ENCODE peak calls at places on chromosomes 4 and X, in six cellular contexts. One of them, this sample, is unnamed.
A peak's percentile ranks its signal among the peaks of the same experiment; 100 is the strongest.

GRCh38 chr4:123304151-123305021 is 92.2 kb upstream of the SPRY1 start:
- DNase-seq in fibroblast of lung: peak; percentile 11
- DNase-seq in tibial artery: no peak
- DNase-seq in hepatocyte: no peak
- DNase-seq in cardiac muscle cell: no peak
- DNase-seq in IMR-90: no peak
- DNase-seq in this sample: peak; percentile 52

GRCh38 chrX:40818236-40818635 is 82.9 kb upstream of the MED14 start:
- DNase-seq in fibroblast of lung: no peak
- DNase-seq in tibial artery: no peak
- DNase-seq in hepatocyte: no peak
- DNase-seq in cardiac muscle cell: no peak
- DNase-seq in IMR-90: peak; percentile 7
- DNase-seq in this sample: no peak

GRCh38 chr4:124525524-124525923 is 187.0 kb downstream of the ANKRD50 start:
- DNase-seq in fibroblast of lung: no peak
- DNase-seq in tibial artery: no peak
- DNase-seq in hepatocyte: no peak
- DNase-seq in cardiac muscle cell: no peak
- DNase-seq in IMR-90: no peak
- DNase-seq in this sample: no peak

GRCh38 chr4:119678761-119679160 is 50.2 kb upstream of the PDE5A start:
- DNase-seq in fibroblast of lung: no peak
- DNase-seq in tibial artery: no peak
- DNase-seq in hepatocyte: no peak
- DNase-seq in cardiac muscle cell: no peak
- DNase-seq in IMR-90: peak; percentile 50
- DNase-seq in this sample: no peak

GRCh38 chr4:24856586-24856985 is 56.3 kb downstream of the CCDC149 start:
- DNase-seq in fibroblast of lung: peak; percentile 68
- DNase-seq in tibial artery: peak; percentile 28
- DNase-seq in hepatocyte: no peak
- DNase-seq in cardiac muscle cell: peak; percentile 74
- DNase-seq in IMR-90: peak; percentile 67
- DNase-seq in this sample: no peak

GRCh38 chrX:16914058-16914457 is 32.4 kb upstream of the REPS2 start:
- DNase-seq in fibroblast of lung: peak; percentile 39
- DNase-seq in tibial artery: peak; percentile 23
- DNase-seq in hepatocyte: no peak
- DNase-seq in cardiac muscle cell: peak; percentile 31
- DNase-seq in IMR-90: no peak
- DNase-seq in this sample: no peak

GRCh38 chrX:41014776-41015175 is 70.5 kb upstream of the USP9X start:
- DNase-seq in fibroblast of lung: no peak
- DNase-seq in tibial artery: no peak
- DNase-seq in hepatocyte: no peak
- DNase-seq in cardiac muscle cell: peak; percentile 11
- DNase-seq in IMR-90: peak; percentile 45
- DNase-seq in this sample: no peak

GRCh38 chr4:161143375-161143774 is 1020.4 kb downstream of the FSTL5 start:
- DNase-seq in fibroblast of lung: no peak
- DNase-seq in tibial artery: no peak
- DNase-seq in hepatocyte: no peak
- DNase-seq in cardiac muscle cell: no peak
- DNase-seq in IMR-90: no peak
- DNase-seq in this sample: no peak

GRCh38 chr4:951594-952468 is 19.6 kb downstream of the TMEM175 start:
- DNase-seq in fibroblast of lung: no peak
- DNase-seq in tibial artery: peak; percentile 13
- DNase-seq in hepatocyte: no peak
- DNase-seq in cardiac muscle cell: no peak
- DNase-seq in IMR-90: no peak
- DNase-seq in this sample: no peak

GRCh38 chrX:11952176-11952720 is 186.0 kb upstream of the FRMPD4 start:
- DNase-seq in fibroblast of lung: no peak
- DNase-seq in tibial artery: no peak
- DNase-seq in hepatocyte: no peak
- DNase-seq in cardiac muscle cell: peak; percentile 64
- DNase-seq in IMR-90: peak; percentile 25
- DNase-seq in this sample: no peak

GRCh38 chr4:83599183-83599582 is 63.3 kb downstream of the GPAT3 start:
- DNase-seq in fibroblast of lung: peak; percentile 72
- DNase-seq in tibial artery: no peak
- DNase-seq in hepatocyte: no peak
- DNase-seq in cardiac muscle cell: peak; percentile 58
- DNase-seq in IMR-90: peak; percentile 59
- DNase-seq in this sample: peak; percentile 9

GRCh38 chr4:42490015-42490414 is 92.7 kb downstream of the SHISA3 start:
- DNase-seq in fibroblast of lung: no peak
- DNase-seq in tibial artery: no peak
- DNase-seq in hepatocyte: no peak
- DNase-seq in cardiac muscle cell: no peak
- DNase-seq in IMR-90: no peak
- DNase-seq in this sample: no peak

GRCh38 chr4:13705521-13706035 is 78.1 kb upstream of the BOD1L1 start:
- DNase-seq in fibroblast of lung: no peak
- DNase-seq in tibial artery: no peak
- DNase-seq in hepatocyte: peak; percentile 38
- DNase-seq in cardiac muscle cell: no peak
- DNase-seq in IMR-90: no peak
- DNase-seq in this sample: no peak

DNA sequence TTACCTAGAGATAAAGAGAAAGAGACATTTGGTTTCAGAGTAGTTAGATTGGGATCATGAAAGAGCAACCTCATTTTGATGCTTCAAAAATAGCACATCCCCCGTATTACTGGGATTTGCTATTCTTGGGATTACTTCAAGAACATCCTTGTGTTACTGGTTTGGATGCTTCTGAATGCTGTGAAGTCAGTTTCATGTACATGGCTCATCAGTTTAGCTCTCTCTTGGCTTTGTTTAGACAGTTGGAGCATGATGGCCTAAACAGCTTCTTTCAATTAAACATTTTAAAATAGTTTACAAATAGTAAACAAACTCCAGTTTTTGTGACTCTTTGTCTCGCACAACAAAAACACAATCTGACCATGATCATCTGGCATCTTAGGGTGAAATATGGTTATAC is 23.9 kb downstream of the HTT start:
- DNase-seq in fibroblast of lung: no peak
- DNase-seq in tibial artery: no peak
- DNase-seq in hepatocyte: no peak
- DNase-seq in cardiac muscle cell: no peak
- DNase-seq in IMR-90: no peak
- DNase-seq in this sample: no peak
- H3K36me3 ChIP-seq in fibroblast of lung: no peaks in the 10 kb centered on the region
- H3K36me3 ChIP-seq in tibial artery: no peaks in the 10 kb centered on the region
- H3K36me3 ChIP-seq in hepatocyte: no peaks in the 10 kb centered on the region
- H3K36me3 ChIP-seq in cardiac muscle cell: peaks cover 7% of the 10 kb centered on the region
- H3K36me3 ChIP-seq in IMR-90: peaks cover 24% of the 10 kb centered on the region
- H3K36me3 ChIP-seq in this sample: peaks cover 25% of the 10 kb centered on the region

GRCh38 chr4:5742388-5742787 is 31.4 kb downstream of the EVC start:
- DNase-seq in fibroblast of lung: no peak
- DNase-seq in tibial artery: no peak
- DNase-seq in hepatocyte: no peak
- DNase-seq in cardiac muscle cell: no peak
- DNase-seq in IMR-90: no peak
- DNase-seq in this sample: no peak
- H3K36me3 ChIP-seq in fibroblast of lung: peaks cover 19% of the 10 kb centered on the region
- H3K36me3 ChIP-seq in tibial artery: peaks cover 38% of the 10 kb centered on the region
- H3K36me3 ChIP-seq in hepatocyte: no peaks in the 10 kb centered on the region
- H3K36me3 ChIP-seq in cardiac muscle cell: peaks cover 24% of the 10 kb centered on the region
- H3K36me3 ChIP-seq in IMR-90: peaks cover 37% of the 10 kb centered on the region
- H3K36me3 ChIP-seq in this sample: peaks cover 24% of the 10 kb centered on the region

GRCh38 chr4:7847206-7847605 is 92.5 kb downstream of the AFAP1 start:
- DNase-seq in fibroblast of lung: no peak
- DNase-seq in tibial artery: no peak
- DNase-seq in hepatocyte: no peak
- DNase-seq in cardiac muscle cell: no peak
- DNase-seq in IMR-90: no peak
- DNase-seq in this sample: no peak
- H3K36me3 ChIP-seq in fibroblast of lung: peaks cover 6% of the 10 kb centered on the region
- H3K36me3 ChIP-seq in tibial artery: no peaks in the 10 kb centered on the region
- H3K36me3 ChIP-seq in hepatocyte: no peaks in the 10 kb centered on the region
- H3K36me3 ChIP-seq in cardiac muscle cell: no peaks in the 10 kb centered on the region
- H3K36me3 ChIP-seq in IMR-90: peaks cover 52% of the 10 kb centered on the region
- H3K36me3 ChIP-seq in this sample: peaks cover 4% of the 10 kb centered on the region

GRCh38 chr4:122218762-122219161 is 66.6 kb downstream of the BLTP1 start:
- DNase-seq in fibroblast of lung: peak; percentile 39
- DNase-seq in tibial artery: no peak
- DNase-seq in hepatocyte: peak; percentile 4
- DNase-seq in cardiac muscle cell: peak; percentile 11
- DNase-seq in IMR-90: peak; percentile 7
- DNase-seq in this sample: no peak

DNA sequence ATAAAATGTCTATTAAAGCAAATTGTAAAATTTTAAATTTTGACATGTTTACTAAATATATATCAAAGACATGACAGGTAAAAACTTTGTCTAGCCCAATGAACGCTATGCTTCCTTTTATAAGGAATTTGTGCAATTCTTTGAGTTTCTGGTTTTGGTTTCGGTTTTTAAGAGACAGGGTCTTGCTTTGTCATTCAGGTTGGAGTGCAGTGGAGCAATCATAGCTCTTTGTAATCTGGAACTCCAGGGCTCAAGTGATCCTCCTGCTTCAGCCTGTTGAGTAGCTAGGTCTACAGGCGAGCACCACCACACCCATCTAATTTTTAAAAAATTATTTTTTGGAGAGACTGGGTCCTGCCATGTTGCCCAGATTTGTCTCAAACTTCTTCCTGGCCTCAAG is 60.7 kb downstream of the BLTP1 start:
- DNase-seq in fibroblast of lung: no peak
- DNase-seq in tibial artery: no peak
- DNase-seq in hepatocyte: no peak
- DNase-seq in cardiac muscle cell: no peak
- DNase-seq in IMR-90: no peak
- DNase-seq in this sample: no peak
- H3K36me3 ChIP-seq in fibroblast of lung: peaks cover 4% of the 10 kb centered on the region
- H3K36me3 ChIP-seq in tibial artery: peaks cover 37% of the 10 kb centered on the region
- H3K36me3 ChIP-seq in hepatocyte: no peaks in the 10 kb centered on the region
- H3K36me3 ChIP-seq in cardiac muscle cell: peaks cover 40% of the 10 kb centered on the region
- H3K36me3 ChIP-seq in IMR-90: peaks cover 10% of the 10 kb centered on the region
- H3K36me3 ChIP-seq in this sample: peaks cover 7% of the 10 kb centered on the region

GRCh38 chr4:127889903-127890302 is 9.2 kb downstream of the PLK4 start:
- DNase-seq in fibroblast of lung: no peak
- DNase-seq in tibial artery: no peak
- DNase-seq in hepatocyte: no peak
- DNase-seq in cardiac muscle cell: peak; percentile 9
- DNase-seq in IMR-90: peak; percentile 28
- DNase-seq in this sample: no peak
- H3K36me3 ChIP-seq in fibroblast of lung: peaks cover 2% of the 10 kb centered on the region
- H3K36me3 ChIP-seq in tibial artery: no peaks in the 10 kb centered on the region
- H3K36me3 ChIP-seq in hepatocyte: no peaks in the 10 kb centered on the region
- H3K36me3 ChIP-seq in cardiac muscle cell: peaks cover 36% of the 10 kb centered on the region
- H3K36me3 ChIP-seq in IMR-90: peaks cover 3% of the 10 kb centered on the region
- H3K36me3 ChIP-seq in this sample: peaks cover 88% of the 10 kb centered on the region